ENCODE peak calls at places on chromosomes 16 and 17, in ten cellular contexts. L is dorsolateral prefrontal cortex; E is ELR; A is midbrain; O is stimulated activated naive B cell treated with anti-CD40 and anti-IgM and Interleukin-4, amounts not matched to agents 10 μg/mL and 1 μg/mL and 100 μg/mL, for 72 hours; S is DND-41; P is mesenchymal stem cell; G is fibroblast of mammary gland; N is RWPE2; X is WERI-Rb-1. R is an unnamed sample.

GRCh38 chr16:23786964-23787571 is 32.2 kb downstream of the CHP2 start:
- DNase-seq in L (no peak), E (no peak), A (no peak), O (no peak), S (no peak), P (no peak), G (no peak), N (no peak), X (no peak), R (no peak)

GRCh38 chr17:7972131-7972785 is 30.2 kb upstream of the GUCY2D start:
- DNase-seq in L (no peak), E (peak), A (no peak), O (no peak), S (no peak), P (no peak), G (peak), N (no peak), X (no peak), R (peak)

GRCh38 chr17:40646791-40647548 is 648 bp downstream of the SMARCE1 start:
- DNase-seq in L (no peak), E (peak), A (no peak), O (no peak), S (peak), P (peak), G (peak), N (no peak), X (peak), R (peak)

GRCh38 chr17:79435296-79435695 is 175.6 kb downstream of the RBFOX3 start:
- DNase-seq in L (no peak), E (no peak), A (no peak), O (no peak), S (no peak), P (no peak), G (no peak), N (no peak), X (no peak), R (no peak)

GRCh38 chr17:80944326-80944725 is 47.3 kb upstream of the CHMP6 start:
- DNase-seq in L (no peak), E (no peak), A (no peak), O (no peak), S (no peak), P (no peak), G (no peak), N (no peak), X (no peak), R (no peak)

GRCh38 chr17:75125984-75126383 is 5.6 kb downstream of the NT5C start:
- DNase-seq in L (no peak), E (no peak), A (no peak), O (no peak), S (no peak), P (no peak), G (no peak), N (no peak), X (no peak), R (no peak)

GRCh38 chr17:16870253-16871245 is 101.4 kb downstream of the TNFRSF13B start:
- DNase-seq in L (no peak), E (no peak), A (no peak), O (no peak), S (no peak), P (no peak), G (no peak), N (no peak), X (no peak), R (no peak)

GRCh38 chr17:14222611-14223010 is 14.1 kb downstream of the CDRT15 start:
- DNase-seq in L (no peak), E (no peak), A (no peak), O (no peak), S (no peak), P (no peak), G (no peak), N (no peak), X (no peak), R (no peak)

GRCh38 chr16:59370717-59371116 is 636.6 kb upstream of the GOT2 start:
- DNase-seq in L (no peak), E (no peak), A (no peak), O (no peak), S (no peak), P (no peak), G (no peak), N (no peak), X (no peak), R (no peak)

GRCh38 chr17:27620721-27621120 is 10.3 kb upstream of the LGALS9 start:
- DNase-seq in L (no peak), E (no peak), A (no peak), O (no peak), S (no peak), P (no peak), G (no peak), N (no peak), X (no peak), R (no peak)

GRCh38 chr17:27545562-27546229 is 85.3 kb upstream of the LGALS9 start:
- DNase-seq in L (no peak), E (no peak), A (no peak), O (no peak), S (no peak), P (peak), G (no peak), N (no peak), X (no peak), R (no peak)

GRCh38 chr17:79612468-79613194 is 1.8 kb upstream of the RBFOX3 start:
- DNase-seq in L (peak), E (peak), A (no peak), O (peak), S (peak), P (no peak), G (peak), N (no peak), X (peak), R (peak)

GRCh38 chr17:80795090-80795609 is 196.5 kb upstream of the CHMP6 start:
- DNase-seq in L (no peak), E (no peak), A (no peak), O (no peak), S (no peak), P (no peak), G (no peak), N (no peak), X (no peak), R (no peak)

R was measured in fibroblast of pulmonary artery.